ENCODE peak calls at places on chromosomes 11 and 22, in six cellular contexts. Q, G, K, C, S and O are unnamed samples.

GRCh38 chr22:48535868-48536690 is 1291.6 kb downstream of the BRD1 start:
- DNase-seq in S (no peak), G (no peak), C (no peak), K (no peak), Q (no peak), O (no peak)

GRCh38 chr11:65429069-65429681 is 6.6 kb downstream of the NEAT1 start:
- DNase-seq in G (no peak), K (peak), C (no peak), Q (no peak), S (no peak), O (no peak)

GRCh38 chr22:37848587-37849088 is 581 bp upstream of the EIF3L start:
- DNase-seq in C (no peak), Q (peak), G (no peak), K (peak), S (peak), O (no peak)

GRCh38 chr11:45658292-45658991 is 7.0 kb downstream of the CHST1 start:
- DNase-seq in G (peak), K (peak), C (no peak), Q (no peak), S (peak), O (no peak)

GRCh38 chr11:1888811-1889526 is 2.7 kb downstream of the PRR33 start:
- DNase-seq in K (no peak), G (no peak), Q (no peak), S (no peak), C (no peak), O (no peak)

GRCh38 chr11:35955636-35956035 is 11.8 kb downstream of the LDLRAD3 start:
- DNase-seq in Q (no peak), C (no peak), K (no peak), G (no peak), S (no peak), O (no peak)

GRCh38 chr11:13003726-13004493 is 5.2 kb upstream of the RASSF10 start:
- DNase-seq in Q (no peak), G (no peak), K (no peak), S (no peak), C (no peak), O (no peak)

GRCh38 chr11:72136677-72137255 is 1.2 kb downstream of the FOLR3 start:
- DNase-seq in C (no peak), S (no peak), G (no peak), Q (no peak), K (no peak), O (no peak)

GRCh38 chr22:36197065-36197440 is 4.6 kb downstream of the APOL4 start:
- DNase-seq in K (peak), S (no peak), G (peak), Q (no peak), C (no peak), O (peak)

GRCh38 chr11:36002196-36002595 is 58.3 kb downstream of the LDLRAD3 start:
- DNase-seq in C (no peak), Q (no peak), S (no peak), K (no peak), G (peak), O (no peak)

GRCh38 chr11:100618914-100619313 is 68.2 kb upstream of the ARHGAP42 start:
- DNase-seq in S (no peak), K (no peak), G (no peak), Q (no peak), C (no peak), O (no peak)
- H2AFZ ChIP-seq in S (no peak), K (no peak), G (no peak), Q (no peak), C (no peak), O (no peak)

DNA sequence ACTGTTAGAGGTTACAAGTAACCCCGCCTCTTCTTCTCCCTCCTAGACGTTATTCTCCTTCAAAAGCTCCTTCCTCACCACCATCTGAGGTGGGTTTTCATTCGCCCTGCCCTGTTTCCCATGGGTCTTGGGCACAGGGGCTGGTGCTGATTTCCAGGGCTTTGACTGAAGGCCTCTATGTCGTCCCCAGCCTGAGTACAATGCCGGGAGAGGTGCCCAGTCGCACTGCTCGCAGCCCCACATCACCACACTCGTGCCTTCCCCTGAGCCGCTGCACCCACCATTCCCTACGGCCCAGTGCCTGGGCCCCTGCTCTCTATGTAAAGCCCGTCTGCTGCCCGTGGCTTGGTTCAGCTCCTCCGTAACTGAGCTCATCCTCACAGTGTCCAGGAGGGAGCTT is 169.8 kb downstream of the DSCAML1 start:
- DNase-seq in G (no peak), S (no peak), Q (no peak), C (no peak), K (no peak), O (no peak)
- TF ChIP-seq CEBPB in G (no peak), S (no peak), Q (no peak), C (no peak), K (no peak), O (no peak)

GRCh38 chr11:14029971-14030531 is 67.5 kb downstream of the SPON1 start:
- DNase-seq in G (no peak), C (no peak), Q (no peak), K (peak), S (no peak), O (no peak)
- H2AFZ ChIP-seq in G (peak), C (no peak), Q (peak), K (peak), S (no peak), O (no peak)

GRCh38 chr11:131928992-131929391 is 558.6 kb downstream of the NTM start:
- DNase-seq in C (no peak), S (no peak), K (no peak), G (no peak), Q (no peak), O (no peak)
- TF ChIP-seq CEBPB in C (no peak), S (no peak), K (no peak), G (no peak), Q (no peak), O (no peak)

GRCh38 chr22:46823248-46823647 is 60.8 kb downstream of the TBC1D22A start:
- DNase-seq in G (no peak), C (no peak), S (no peak), K (no peak), Q (no peak), O (no peak)
- H2AFZ ChIP-seq in G (no peak), C (no peak), S (no peak), K (no peak), Q (no peak), O (no peak)

DNA sequence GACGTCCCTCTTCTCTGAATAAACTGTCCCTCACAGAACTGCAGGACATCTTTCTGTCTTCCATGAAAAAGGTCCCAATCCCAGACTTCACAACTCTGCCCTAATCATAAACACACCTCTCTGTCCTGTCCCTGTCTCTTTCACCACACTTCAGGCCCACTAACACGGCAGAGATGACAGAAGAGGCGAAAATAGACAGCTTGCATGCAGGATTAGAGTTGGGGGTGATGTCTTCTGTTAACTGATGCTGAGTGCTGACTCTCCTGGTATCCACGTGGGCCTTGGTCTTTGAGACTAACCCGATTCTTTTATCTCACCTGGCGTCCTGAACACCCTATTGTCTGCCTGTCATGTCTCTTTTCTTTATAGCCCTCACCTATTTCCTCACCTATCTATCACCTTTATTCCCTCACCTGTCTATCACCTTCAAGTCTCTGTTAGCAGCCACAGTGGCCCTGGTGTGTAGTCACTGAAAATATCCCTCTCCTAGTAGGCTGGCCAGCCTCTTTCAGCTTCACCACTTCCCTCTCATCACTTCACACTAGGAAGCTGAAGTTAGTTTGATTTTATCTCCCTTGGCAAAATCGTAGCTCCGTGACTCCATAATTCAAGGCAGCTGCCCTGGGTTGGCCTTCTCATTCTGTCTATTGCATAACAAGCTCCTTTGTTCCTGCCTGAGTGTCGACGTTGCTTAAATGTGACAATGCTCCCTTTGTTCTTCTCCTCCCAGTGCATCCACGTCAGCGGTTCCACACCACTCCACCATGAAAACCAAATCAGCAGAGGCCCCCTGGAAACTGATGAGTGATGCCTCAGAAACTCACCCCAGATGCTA is 30.6 kb upstream of the DRD2 start:
- DNase-seq in G (no peak), S (peak), K (peak), C (no peak), Q (peak), O (no peak)
- TF ChIP-seq CEBPB in G (no peak), S (peak), K (no peak), C (no peak), Q (no peak), O (no peak)